ENCODE peak calls at places on chromosomes 6 and 20, in nine cellular contexts. V, K, N, A, X, E, Y, B and C are unnamed samples.

GRCh38 chr6:16163535-16164300 is 34.8 kb downstream of the MYLIP start:
- DNase-seq in X (no peak), E (no peak), K (peak; percentile 74), V (no peak), B (no peak), A (no peak), N (no peak), Y (no peak), C (no peak)

GRCh38 chr6:15389759-15390723 is 144.2 kb downstream of the JARID2 start:
- DNase-seq in B (peak; percentile 69), A (peak; percentile 63), N (no peak), K (peak; percentile 14), Y (no peak), X (no peak), V (no peak), E (no peak), C (no peak)

GRCh38 chr20:58340853-58341252 is 31.3 kb downstream of the RAB22A start:
- DNase-seq in K (no peak), A (no peak), B (no peak), E (no peak), X (no peak), Y (no peak), V (no peak), N (no peak), C (no peak)

GRCh38 chr6:166005401-166005845 is 162.2 kb downstream of the TBXT start:
- DNase-seq in X (peak; percentile 82), V (no peak), E (peak; percentile 30), N (no peak), K (no peak), Y (peak; percentile 53), A (no peak), B (no peak), C (no peak)

GRCh38 chr20:46371656-46372055 is 34.8 kb downstream of the ELMO2 start:
- DNase-seq in V (no peak), B (no peak), N (no peak), K (no peak), Y (no peak), X (no peak), A (no peak), E (no peak), C (no peak)

GRCh38 chr6:18990313-18990978 is 603.3 kb downstream of the RNF144B start:
- DNase-seq in N (no peak), X (peak; percentile 75), B (peak; percentile 74), K (no peak), A (peak; percentile 92), V (peak; percentile 48), Y (peak; percentile 64), E (peak; percentile 66), C (peak; percentile 61)

GRCh38 chr6:33702345-33702977 is 9.0 kb downstream of the UQCC2 start:
- DNase-seq in Y (peak; percentile 56), N (no peak), K (peak; percentile 54), X (no peak), A (peak; percentile 12), V (no peak), E (no peak), B (no peak), C (no peak)

GRCh38 chr6:138560130-138560850 is 61.0 kb upstream of the NHSL1 start:
- DNase-seq in Y (no peak), E (no peak), V (no peak), B (no peak), X (no peak), K (no peak), N (no peak), A (no peak), C (no peak)

GRCh38 chr20:4835244-4836177 is 113.8 kb downstream of the PRND start:
- DNase-seq in X (peak; percentile 79), N (no peak), A (no peak), V (no peak), Y (peak; percentile 35), K (no peak), B (no peak), E (no peak), C (peak; percentile 30)

GRCh38 chr20:41232971-41233926 is 84.3 kb downstream of the ZHX3 start:
- DNase-seq in K (peak; percentile 89), X (no peak), V (no peak), E (no peak), B (no peak), A (peak; percentile 19), N (no peak), Y (no peak), C (no peak)

GRCh38 chr20:1184638-1185315 is at the start of gene TMEM74B:
- DNase-seq in A (no peak), N (no peak), K (no peak), X (no peak), E (no peak), Y (no peak), V (peak; percentile 9), B (no peak), C (no peak)

GRCh38 chr6:106609699-106610098 is 19.6 kb downstream of the RTN4IP1 start:
- DNase-seq in N (no peak), K (peak; percentile 16), V (peak; percentile 3), X (no peak), B (no peak), E (no peak), A (peak; percentile 5), Y (peak; percentile 56), C (no peak)

GRCh38 chr20:22663528-22664025 is 79.2 kb upstream of the FOXA2 start:
- DNase-seq in K (no peak), Y (no peak), E (no peak), X (no peak), B (no peak), A (no peak), N (no peak), V (no peak), C (no peak)

GRCh38 chr6:141202641-141203040 is 930.1 kb upstream of the GJE1 start:
- DNase-seq in X (no peak), Y (no peak), B (no peak), N (no peak), V (no peak), E (no peak), A (no peak), K (no peak), C (no peak)

GRCh38 chr20:50969416-50969815 is 10.8 kb downstream of the MOCS3 start:
- DNase-seq in A (no peak), B (no peak), E (no peak), K (no peak), N (no peak), Y (no peak), X (no peak), V (no peak), C (no peak)

GRCh38 chr6:1104988-1105670 is 206.8 kb upstream of the FOXQ1 start:
- DNase-seq in N (no peak), V (no peak), A (no peak), Y (no peak), X (no peak), B (no peak), E (no peak), K (no peak), C (no peak)

GRCh38 chr6:92110390-92110789 is 1309.0 kb downstream of the EPHA7 start:
- DNase-seq in K (no peak), X (no peak), Y (no peak), B (no peak), A (no peak), E (no peak), V (no peak), N (no peak), C (no peak)

GRCh38 chr20:36305602-36306556 is at the start of gene DLGAP4:
- DNase-seq in V (no peak), X (no peak), K (no peak), A (peak; percentile 20), E (no peak), N (no peak), B (peak; percentile 33), Y (no peak), C (no peak)